ENCODE peak calls at places on chromosomes 6 and 20, in seven cellular contexts. N is OCI-LY7, L is left lung, P is mesothelial cell of epicardium, G is chondrocyte, F is fibroblast of lung, A is activated B cell treated with CpG ODN at 0.5 μM for 24 hours. U is an unnamed sample.

GRCh38 chr20:40470313-40471260 is 218.4 kb downstream of the MAFB start:
- DNase-seq in N (no peak), L (peak; percentile 38), P (no peak), G (no peak), F (no peak), A (no peak), U (no peak)

GRCh38 chr6:105994522-105995402 is 91.4 kb upstream of the PRDM1 start:
- DNase-seq in N (peak; percentile 34), L (peak; percentile 71), P (no peak), G (no peak), F (peak; percentile 73), A (peak; percentile 50), U (peak; percentile 57)

GRCh38 chr6:33878541-33878940 is 74.7 kb upstream of the MLN start:
- DNase-seq in N (no peak), L (no peak), P (no peak), G (no peak), F (no peak), A (no peak), U (no peak)

GRCh38 chr6:34602318-34603111 is 46.4 kb upstream of the SPDEF start:
- DNase-seq in N (no peak), L (no peak), P (no peak), G (no peak), F (peak; percentile 42), A (no peak), U (no peak)

GRCh38 chr6:29816030-29816429 is 11.6 kb upstream of the HLA-G start:
- DNase-seq in N (no peak), L (no peak), P (no peak), G (no peak), F (no peak), A (no peak), U (no peak)

GRCh38 chr20:52105573-52106422 is 85.8 kb downstream of the ZFP64 start:
- DNase-seq in N (peak; percentile 14), L (no peak), P (no peak), G (no peak), F (peak; percentile 57), A (no peak), U (peak; percentile 39)

GRCh38 chr20:3165473-3166337 is 6.0 kb upstream of the FASTKD5 start:
- DNase-seq in N (no peak), L (no peak), P (no peak), G (no peak), F (peak; percentile 16), A (no peak), U (peak; percentile 23)

GRCh38 chr6:63724721-63725120 is 89.1 kb downstream of the PHF3 start:
- DNase-seq in N (no peak), L (no peak), P (no peak), G (no peak), F (no peak), A (no peak), U (no peak)

GRCh38 chr6:168713839-168714238 is 272.9 kb downstream of the SMOC2 start:
- DNase-seq in N (no peak), L (peak; percentile 24), P (no peak), G (no peak), F (no peak), A (no peak), U (no peak)

GRCh38 chr6:33053230-33053629 is 20.2 kb downstream of the HLA-DPA1 start:
- DNase-seq in N (no peak), L (no peak), P (no peak), G (no peak), F (peak; percentile 14), A (no peak), U (no peak)

GRCh38 chr6:106253731-106254130 is 71.8 kb downstream of the ATG5 start:
- DNase-seq in N (no peak), L (no peak), P (no peak), G (no peak), F (peak; percentile 78), A (no peak), U (no peak)

GRCh38 chr6:115896538-115897129 is 164.1 kb downstream of the FRK start:
- DNase-seq in N (peak; percentile 30), L (no peak), P (no peak), G (no peak), F (peak; percentile 16), A (no peak), U (peak; percentile 43)

GRCh38 chr6:46290435-46290834 is 119.7 kb upstream of the ENPP5 start:
- DNase-seq in N (no peak), L (no peak), P (no peak), G (no peak), F (peak; percentile 16), A (no peak), U (no peak)

GRCh38 chr6:147709396-147710272 is 201.1 kb downstream of the SAMD5 start:
- DNase-seq in N (no peak), L (no peak), P (no peak), G (no peak), F (peak; percentile 57), A (no peak), U (no peak)

GRCh38 chr20:31593221-31594001 is 11.7 kb upstream of the ID1 start:
- DNase-seq in N (no peak), L (peak; percentile 67), P (no peak), G (no peak), F (peak; percentile 89), A (no peak), U (no peak)

GRCh38 chr20:64160536-64161495 is 3.4 kb upstream of the MYT1 start:
- DNase-seq in N (no peak), L (no peak), P (no peak), G (peak; percentile 80), F (no peak), A (no peak), U (no peak)

GRCh38 chr6:166485651-166486535 is 100.6 kb downstream of the RAMACL start:
- DNase-seq in N (no peak), L (no peak), P (no peak), G (no peak), F (no peak), A (no peak), U (peak; percentile 8)

DNA sequence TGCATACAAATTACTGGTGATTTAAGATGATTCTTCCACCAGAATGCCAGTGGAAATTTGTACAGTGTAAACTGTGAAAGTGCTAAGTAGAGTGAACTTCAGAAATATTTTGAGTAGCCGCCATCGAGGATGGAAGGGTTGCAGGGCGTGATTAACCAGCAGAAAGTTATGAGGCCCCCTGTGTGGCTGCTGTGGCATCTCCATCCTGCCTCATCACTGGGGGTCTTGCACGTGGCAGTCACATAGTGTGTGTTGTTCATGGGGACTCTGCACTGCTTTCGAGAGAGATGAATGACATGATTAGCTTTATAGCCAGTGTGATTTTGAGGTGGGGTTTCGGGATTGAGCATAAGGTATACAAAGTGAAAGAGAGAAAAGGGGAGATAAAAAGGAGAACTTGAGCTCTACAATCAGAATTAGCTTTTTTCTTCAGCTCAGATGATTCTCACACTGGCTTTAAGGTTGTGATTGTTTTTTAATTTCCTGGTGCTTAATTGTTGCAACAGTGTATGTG is 26.4 kb downstream of the KCTD20 start:
- DNase-seq in N (no peak), L (no peak), P (no peak), G (no peak), F (no peak), A (no peak), U (no peak)
- TF ChIP-seq CTCF in N (no peak), L (no peak), P (no peak), G (no peak), F (no peak), A (no peak), U (no peak)

GRCh38 chr6:149084026-149084425 is 233.5 kb upstream of the TAB2 start:
- DNase-seq in N (no peak), L (no peak), P (no peak), G (no peak), F (no peak), A (no peak), U (no peak)
- TF ChIP-seq CTCF in N (no peak), L (no peak), P (no peak), G (no peak), F (no peak), A (no peak), U (no peak)

DNA sequence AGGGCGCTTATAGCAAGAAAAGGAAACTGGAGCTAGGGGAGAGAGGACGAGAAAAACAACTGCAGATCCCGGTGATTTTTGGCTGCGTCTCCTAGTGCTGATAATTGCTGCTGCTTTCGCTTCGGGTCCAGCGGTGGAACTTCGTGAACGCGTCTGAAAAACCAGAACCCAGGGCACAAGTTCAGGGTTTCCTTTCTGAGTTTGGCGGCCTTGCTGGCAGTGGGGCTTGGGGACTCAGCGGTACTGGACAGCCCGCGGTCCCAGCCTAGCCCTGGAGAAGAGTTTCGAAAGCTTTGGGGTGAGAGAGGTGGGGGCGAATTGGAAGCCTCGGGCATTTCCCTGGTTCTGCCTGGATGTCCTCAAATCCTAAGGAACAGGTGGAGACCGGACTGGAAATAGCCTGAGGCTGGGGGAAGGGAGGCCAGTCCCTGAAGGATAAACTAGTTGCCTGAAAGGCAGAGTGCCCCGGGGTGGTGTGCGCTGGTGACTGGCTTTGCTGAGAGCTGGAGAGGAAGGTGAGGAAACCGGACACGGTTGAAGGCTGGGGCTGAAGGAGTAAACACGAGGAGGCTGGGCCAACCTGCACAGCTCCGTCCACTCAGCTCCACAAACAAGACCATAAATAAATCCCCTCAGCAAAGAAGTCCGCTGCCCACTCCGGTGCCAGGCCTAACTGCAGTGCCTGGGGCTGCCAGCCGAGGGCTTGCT is 857 bp downstream of the GMPR start:
- DNase-seq in N (no peak), L (no peak), P (no peak), G (no peak), F (peak; percentile 30), A (peak; percentile 23), U (peak; percentile 52)
- TF ChIP-seq CTCF in N (no peak), L (peak; percentile 51), P (no peak), G (peak; percentile 67), F (peak; percentile 42), A (no peak), U (no peak)

DNA sequence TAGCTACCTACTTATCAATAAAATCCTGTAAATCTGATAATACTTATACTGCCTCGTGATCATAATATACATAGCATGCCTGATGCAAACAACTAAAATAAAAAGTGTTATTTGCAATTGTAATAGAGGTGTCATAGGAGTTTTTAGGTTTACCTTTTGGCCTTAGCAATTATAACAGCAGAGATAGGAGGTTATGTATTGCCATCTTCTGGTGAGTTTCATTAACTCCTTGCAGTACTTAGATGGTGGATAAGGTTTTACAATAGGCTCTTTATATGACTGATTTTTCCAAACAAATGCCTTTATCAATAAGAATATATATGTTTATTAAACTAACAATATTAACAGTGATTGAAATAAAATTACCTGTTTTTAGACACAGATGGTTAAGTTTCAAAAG is 27.8 kb upstream of the MYCT1 start:
- DNase-seq in N (peak; percentile 53), L (no peak), P (no peak), G (no peak), F (peak; percentile 30), A (no peak), U (no peak)
- TF ChIP-seq CTCF in N (peak; percentile 82), L (no peak), P (no peak), G (peak; percentile 81), F (peak; percentile 30), A (no peak), U (no peak)

GRCh38 chr6:122289721-122290501 is 109.5 kb upstream of the HSF2 start:
- DNase-seq in N (no peak), L (no peak), P (no peak), G (no peak), F (peak; percentile 9), A (no peak), U (no peak)
- TF ChIP-seq CTCF in N (peak; percentile 27), L (no peak), P (no peak), G (peak; percentile 80), F (peak; percentile 27), A (no peak), U (no peak)